ENCODE peak calls at places on chromosomes 1 and 21, in six cellular contexts. L is A549, H is SK-N-SH, E is K562, X is HepG2, I is GM12878. Y is an unnamed sample.

GRCh38 chr21:26939532-26940181 is 27.2 kb downstream of the ADAMTS5 start:
- DNase-seq in H (no peak), E (no peak), I (no peak), L (no peak), X (no peak), Y (no peak)

GRCh38 chr21:45724345-45724961 is 80.9 kb downstream of the PCBP3 start:
- DNase-seq in X (no peak), H (no peak), E (no peak), I (no peak), L (no peak), Y (no peak)

GRCh38 chr1:19735419-19736127 is 64.1 kb downstream of the TMCO4 start:
- DNase-seq in X (no peak), H (no peak), L (peak), I (no peak), E (no peak), Y (no peak)

GRCh38 chr21:35416866-35417453 is 367.9 kb upstream of the RUNX1 start:
- DNase-seq in H (no peak), I (no peak), E (no peak), L (no peak), X (no peak), Y (no peak)

GRCh38 chr1:39104158-39105060 is 78.3 kb downstream of the NDUFS5 start:
- DNase-seq in X (no peak), E (no peak), H (no peak), I (no peak), L (peak), Y (peak)

GRCh38 chr1:156692958-156693857 is 12.2 kb downstream of the CRABP2 start:
- DNase-seq in E (peak), I (no peak), H (no peak), X (peak), L (no peak), Y (peak)

GRCh38 chr1:62131093-62131725 is 63.4 kb upstream of the L1TD1 start:
- DNase-seq in H (peak), I (no peak), X (peak), L (peak), E (peak), Y (no peak)

GRCh38 chr1:118928739-118929554 is 59.2 kb downstream of the TBX15 start:
- DNase-seq in I (no peak), L (peak), X (peak), E (peak), H (no peak), Y (peak)

GRCh38 chr1:201676061-201676644 is 137.2 kb downstream of the NAV1 start:
- DNase-seq in X (no peak), E (no peak), L (no peak), H (no peak), I (no peak), Y (no peak)

GRCh38 chr1:87084247-87084836 is 169.9 kb downstream of the HS2ST1 start:
- DNase-seq in L (peak), E (no peak), X (peak), I (no peak), H (peak), Y (no peak)

GRCh38 chr1:235023197-235024044 is 105.2 kb downstream of the TOMM20 start:
- DNase-seq in E (no peak), H (no peak), L (no peak), I (peak), X (no peak), Y (no peak)

GRCh38 chr1:76759950-76760349 is 107.3 kb upstream of the ST6GALNAC5 start:
- DNase-seq in E (no peak), L (no peak), I (no peak), H (peak), X (no peak), Y (no peak)

GRCh38 chr1:118158918-118159317 is 26.1 kb downstream of the SPAG17 start:
- DNase-seq in L (no peak), H (no peak), E (no peak), X (no peak), I (no peak), Y (no peak)

GRCh38 chr1:109267743-109268300 is 15.1 kb downstream of the PSRC1 start:
- DNase-seq in X (no peak), E (no peak), I (no peak), L (no peak), H (no peak), Y (no peak)

GRCh38 chr1:196302981-196303380 is 305.3 kb downstream of the KCNT2 start:
- DNase-seq in L (no peak), X (no peak), I (no peak), E (no peak), H (no peak), Y (no peak)

GRCh38 chr1:83931658-83932253 is 67.2 kb downstream of the TTLL7 start:
- DNase-seq in X (peak), H (peak), L (peak), E (peak), I (no peak), Y (no peak)

GRCh38 chr1:51956528-51957509 is 33.7 kb downstream of the RAB3B start:
- DNase-seq in E (no peak), I (no peak), H (no peak), X (no peak), L (no peak), Y (no peak)

GRCh38 chr1:178232949-178233348 is 139.0 kb downstream of the RASAL2 start:
- DNase-seq in E (no peak), H (no peak), L (no peak), I (no peak), X (no peak), Y (no peak)

GRCh38 chr1:219090618-219091017 is 83.1 kb upstream of the LYPLAL1 start:
- DNase-seq in I (no peak), L (no peak), X (no peak), H (no peak), E (no peak), Y (no peak)

GRCh38 chr1:112267929-112268328 is 128.1 kb upstream of the CTTNBP2NL start:
- DNase-seq in I (no peak), L (no peak), E (no peak), H (no peak), X (no peak), Y (no peak)

GRCh38 chr21:32134441-32135159 is 144.2 kb downstream of the MIS18A start:
- DNase-seq in I (no peak), X (no peak), E (no peak), L (no peak), H (no peak), Y (peak)

GRCh38 chr21:32132409-32132808 is 146.4 kb downstream of the MIS18A start:
- DNase-seq in I (no peak), X (no peak), E (no peak), L (no peak), H (no peak), Y (no peak)

GRCh38 chr21:32131164-32131563 is 147.7 kb downstream of the MIS18A start:
- DNase-seq in L (no peak), X (peak), E (no peak), H (no peak), I (no peak), Y (peak)

GRCh38 chr21:32131960-32132359 is 146.9 kb downstream of the MIS18A start:
- DNase-seq in L (peak), E (peak), H (no peak), I (no peak), X (peak), Y (peak)

GRCh38 chr21:32132911-32133310 is 145.9 kb downstream of the MIS18A start:
- DNase-seq in L (no peak), E (no peak), I (no peak), H (no peak), X (no peak), Y (peak)
- TF ChIP-seq CHD2 in L (no peak), E (no peak), I (no peak), H (no peak), X (no peak), Y (no peak)

DNA sequence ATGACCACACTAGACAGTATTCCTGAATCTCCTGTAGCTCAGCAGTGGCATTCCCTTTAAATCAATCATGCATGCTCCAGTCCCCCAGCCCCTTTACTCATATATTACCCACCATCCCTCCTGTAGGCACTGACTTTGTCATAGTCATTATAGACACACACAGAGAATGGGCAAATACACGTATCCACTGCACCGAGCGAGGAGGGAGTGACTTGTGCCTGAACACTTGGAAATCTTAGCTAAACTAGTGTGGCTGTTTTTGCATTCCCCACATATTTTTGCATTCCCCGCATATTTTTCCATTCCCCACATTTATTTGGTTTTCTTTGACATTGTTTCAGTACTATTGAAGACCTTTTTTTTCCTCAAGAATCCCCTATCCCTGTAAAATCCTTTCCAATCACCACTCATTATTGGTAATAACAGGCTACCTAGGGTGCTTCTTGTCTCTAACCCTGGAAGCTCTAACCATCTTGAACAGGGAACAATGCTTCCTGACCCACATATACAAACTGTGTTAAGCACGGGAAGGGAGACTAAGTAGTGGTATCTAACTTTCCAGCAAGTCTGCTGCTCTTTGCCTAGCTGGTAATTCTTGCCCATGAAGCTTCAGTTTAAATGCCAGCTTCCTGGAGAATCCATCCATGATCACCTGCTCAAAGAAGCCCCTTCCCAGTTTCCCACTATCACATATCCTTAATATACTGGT is 534.4 kb upstream of the CAMK1G start:
- DNase-seq in I (no peak), L (no peak), H (no peak), E (no peak), X (no peak), Y (no peak)
- TF ChIP-seq CHD2 in I (no peak), L (no peak), H (no peak), E (no peak), X (no peak), Y (no peak)

DNA sequence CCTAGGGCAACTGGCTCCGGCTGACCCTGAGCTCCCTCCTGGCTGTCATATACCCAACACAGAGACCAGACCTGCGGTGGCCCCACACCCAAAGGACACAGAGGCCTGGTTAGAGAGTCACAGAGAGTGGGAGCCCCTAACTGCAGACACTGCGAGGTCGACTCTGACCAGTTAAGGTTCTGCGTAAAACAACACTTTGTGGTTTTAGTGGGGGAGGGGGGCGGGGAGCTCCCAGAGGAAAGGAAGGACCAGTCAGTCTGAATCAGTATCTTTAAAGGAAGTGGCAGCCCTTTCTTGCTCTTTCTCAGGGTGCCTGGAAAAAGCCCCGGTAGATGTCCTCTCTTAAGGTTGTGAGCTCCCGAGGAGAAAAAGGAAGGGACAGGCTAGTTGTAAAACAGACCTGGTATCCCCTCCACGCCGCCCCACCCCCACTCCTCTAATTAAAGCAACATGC is 2.4 kb downstream of the SSBP3 start:
- DNase-seq in I (no peak), L (no peak), X (no peak), E (peak), H (no peak), Y (no peak)
- TF ChIP-seq CHD2 in I (peak), L (no peak), X (no peak), E (peak), H (peak), Y (no peak)

GRCh38 chr1:185581020-185581419 is 153.2 kb upstream of the HMCN1 start:
- DNase-seq in E (no peak), X (peak), I (no peak), H (no peak), L (no peak), Y (no peak)

GRCh38 chr1:185574139-185574835 is 159.9 kb upstream of the HMCN1 start:
- DNase-seq in I (no peak), H (no peak), E (no peak), L (no peak), X (no peak), Y (no peak)

GRCh38 chr1:185581961-185582725 is 152.0 kb upstream of the HMCN1 start:
- DNase-seq in L (no peak), E (no peak), X (no peak), I (no peak), H (no peak), Y (no peak)

DNA sequence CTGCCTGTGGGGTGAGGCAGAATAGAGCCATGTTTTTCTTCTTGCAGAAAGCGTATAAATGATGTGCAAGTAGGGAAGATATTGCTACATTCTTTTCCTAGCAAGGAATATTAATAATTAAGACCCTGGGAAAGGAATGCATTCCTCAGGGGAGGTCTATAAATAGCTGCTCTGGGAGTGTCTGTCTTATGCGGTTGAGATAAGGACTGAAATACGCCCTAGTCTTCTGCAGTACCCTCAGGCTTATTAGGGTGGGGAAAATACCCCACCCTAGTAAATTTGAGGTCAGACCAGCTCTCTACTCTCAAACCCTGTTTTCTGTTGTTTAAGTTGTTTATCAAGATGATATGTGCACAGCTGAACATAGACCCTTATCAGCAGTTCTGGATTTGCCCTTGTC is 155.9 kb upstream of the HMCN1 start:
- DNase-seq in L (no peak), H (no peak), I (no peak), X (no peak), E (no peak), Y (no peak)
- TF ChIP-seq CHD2 in L (no peak), H (no peak), I (no peak), X (no peak), E (no peak), Y (no peak)

Y was measured in H1.